ENCODE peak calls at places on chromosomes 13 and 19, in eight cellular contexts. F, O, G, H, E, C, P and I are unnamed samples.

GRCh38 chr13:102443234-102443633 is 41.4 kb upstream of the FGF14 start:
- DNase-seq in O (no peak), F (no peak), C (no peak), E (no peak), H (no peak), P (no peak), G (no peak), I (no peak)

GRCh38 chr19:30167976-30168635 is 204.1 kb upstream of the ZNF536 start:
- DNase-seq in G (no peak), C (no peak), E (no peak), O (no peak), H (no peak), P (no peak), F (no peak), I (no peak)

GRCh38 chr13:43058836-43059235 is 35.5 kb downstream of the DNAJC15 start:
- DNase-seq in O (no peak), G (no peak), H (no peak), F (no peak), P (no peak), E (no peak), C (no peak), I (no peak)

GRCh38 chr19:3778899-3779723 is 7.1 kb downstream of the MATK start:
- DNase-seq in E (no peak), G (no peak), C (no peak), F (no peak), H (no peak), P (no peak), O (no peak), I (no peak)

GRCh38 chr19:49430678-49431329 is 5.6 kb downstream of the GFY start:
- DNase-seq in H (no peak), F (no peak), O (no peak), P (no peak), G (no peak), C (no peak), E (no peak), I (no peak)

GRCh38 chr19:28208745-28209144 is 1004.2 kb downstream of the UQCRFS1 start:
- DNase-seq in H (no peak), C (no peak), O (no peak), F (no peak), P (no peak), G (no peak), E (no peak), I (no peak)

GRCh38 chr13:114241918-114242317 is 7.2 kb downstream of the CDC16 start:
- DNase-seq in E (no peak), H (no peak), C (no peak), F (no peak), O (no peak), G (no peak), P (no peak), I (no peak)

GRCh38 chr13:91185294-91185863 is 162.1 kb upstream of the MIR17HG start:
- DNase-seq in P (no peak), O (no peak), E (no peak), F (no peak), C (no peak), G (no peak), H (no peak), I (no peak)

GRCh38 chr13:109844396-109844795 is 58.0 kb upstream of the IRS2 start:
- DNase-seq in C (no peak), E (no peak), O (no peak), F (no peak), G (no peak), H (no peak), P (no peak), I (no peak)

GRCh38 chr13:110496281-110496680 is 65.2 kb downstream of the RAB20 start:
- DNase-seq in P (no peak), H (no peak), F (no peak), C (no peak), O (no peak), G (no peak), E (no peak), I (no peak)

GRCh38 chr13:103625194-103625593 is 559.0 kb upstream of the SLC10A2 start:
- DNase-seq in G (no peak), E (no peak), P (no peak), C (no peak), H (no peak), F (no peak), O (no peak), I (no peak)

GRCh38 chr19:40611900-40612698 is 10.9 kb downstream of the LTBP4 start:
- DNase-seq in G (no peak), E (no peak), F (no peak), H (peak; percentile 28), P (no peak), O (no peak), C (no peak), I (no peak)

GRCh38 chr19:10871711-10872550 is 578 bp downstream of the CARM1 start:
- DNase-seq in E (no peak), P (peak; percentile 61), G (no peak), F (peak; percentile 60), H (peak; percentile 55), C (peak; percentile 39), O (peak; percentile 66), I (no peak)

GRCh38 chr13:83716121-83716520 is 166.2 kb downstream of the SLITRK1 start:
- DNase-seq in P (no peak), E (no peak), G (no peak), C (no peak), F (no peak), H (no peak), O (no peak), I (no peak)

GRCh38 chr13:51070005-51070649 is 40.9 kb downstream of the C13orf42 start:
- DNase-seq in G (peak; percentile 72), P (peak; percentile 82), H (peak; percentile 77), O (peak; percentile 87), E (peak; percentile 86), F (peak; percentile 78), C (peak; percentile 74), I (no peak)

GRCh38 chr19:49335071-49335783 is at the start of gene CD37:
- DNase-seq in O (no peak), F (peak; percentile 31), H (no peak), C (no peak), G (no peak), E (no peak), P (no peak), I (no peak)

GRCh38 chr19:3359850-3360493 is 6.4 kb upstream of the NFIC start:
- DNase-seq in H (no peak), C (no peak), O (no peak), P (no peak), F (no peak), E (no peak), G (no peak), I (no peak)

GRCh38 chr13:54241719-54242118 is 1213.1 kb downstream of the OLFM4 start:
- DNase-seq in C (no peak), G (no peak), F (no peak), P (no peak), H (no peak), O (no peak), E (peak; percentile 7), I (no peak)

GRCh38 chr19:44683434-44684210 is 12.3 kb downstream of the CEACAM19 start:
- DNase-seq in H (no peak), O (no peak), E (no peak), P (no peak), G (no peak), C (no peak), F (no peak), I (no peak)

GRCh38 chr19:44686896-44687295 is 12.1 kb upstream of the CEACAM16 start:
- DNase-seq in G (no peak), F (no peak), E (no peak), C (no peak), P (no peak), O (no peak), H (no peak), I (no peak)

GRCh38 chr19:44685877-44686276 is 13.1 kb upstream of the CEACAM16 start:
- DNase-seq in H (no peak), O (no peak), E (no peak), P (no peak), F (no peak), C (no peak), G (no peak), I (no peak)

GRCh38 chr19:44682807-44683206 is 11.5 kb downstream of the CEACAM19 start:
- DNase-seq in C (no peak), F (no peak), H (no peak), G (no peak), O (no peak), E (no peak), P (no peak), I (no peak)

DNA sequence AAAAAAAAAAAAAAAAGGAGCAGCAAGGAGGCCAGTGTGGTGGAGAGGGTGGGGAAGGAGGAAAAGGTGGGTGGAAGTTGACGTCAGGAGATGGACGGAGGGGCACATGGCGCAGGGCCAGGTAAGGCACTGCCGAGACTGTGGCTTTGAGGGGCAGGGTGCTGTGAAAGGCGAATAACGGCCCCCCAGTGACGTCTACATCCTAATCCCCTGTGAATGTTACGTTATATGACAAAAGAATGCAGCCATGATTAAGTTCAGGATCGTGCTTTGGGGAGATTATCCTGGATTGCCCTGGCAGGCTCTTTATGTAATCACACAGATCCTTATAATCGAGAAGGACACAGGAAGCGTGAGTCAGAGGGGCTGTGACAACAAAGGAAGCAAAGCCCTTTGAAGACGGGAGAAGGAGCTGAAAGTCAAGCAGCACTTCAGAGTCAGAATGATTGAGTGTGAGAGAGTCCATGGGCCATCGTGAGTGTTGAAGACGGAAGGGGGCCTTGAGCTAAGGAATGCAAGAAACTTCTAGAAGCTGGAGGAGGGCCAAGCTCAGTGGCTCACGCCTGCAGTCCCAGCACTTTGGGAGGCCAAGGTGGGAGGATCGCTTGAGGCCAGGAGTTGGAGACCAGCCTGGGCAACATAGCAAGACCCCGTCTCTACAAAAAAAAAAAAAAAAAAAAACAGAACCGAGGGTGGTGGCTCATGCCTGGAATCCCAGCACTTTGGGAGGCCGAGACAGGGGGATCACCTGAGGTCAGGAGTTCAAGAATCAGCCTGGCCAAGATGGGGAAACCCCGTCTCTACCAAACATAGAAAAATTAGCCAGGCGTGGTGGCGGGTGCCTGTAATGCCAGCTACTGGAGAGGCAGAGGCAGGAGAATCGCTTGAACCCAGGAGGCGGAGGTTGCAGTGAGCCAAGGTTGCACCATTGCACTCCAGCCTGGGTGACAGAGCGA is 13.8 kb upstream of the CEACAM16 start:
- DNase-seq in G (no peak), P (peak; percentile 40), F (no peak), H (no peak), E (no peak), O (no peak), C (peak; percentile 78), I (no peak)
- H3K27ac ChIP-seq in G (peak overlapping the region; percentile 48), P (peak overlapping the region; percentile 58), F (peak overlapping the region; percentile 50), H (peak overlapping the region; percentile 53), E (no peak overlapping the region), O (peak overlapping the region; percentile 17), C (no peak overlapping the region), I (peak overlapping the region; percentile 70)

GRCh38 chr13:29583073-29583785 is 12.3 kb downstream of the SLC7A1 start:
- DNase-seq in H (no peak), E (no peak), C (no peak), F (peak; percentile 67), G (no peak), O (no peak), P (no peak), I (no peak)
- H3K27ac ChIP-seq in H (no peak overlapping the region), E (no peak overlapping the region), C (no peak overlapping the region), F (peak overlapping the region; percentile 57), G (no peak overlapping the region), O (no peak overlapping the region), P (no peak overlapping the region), I (peak overlapping the region; percentile 31)

GRCh38 chr13:98172570-98173405 is 4.3 kb downstream of the RNF113B start:
- DNase-seq in O (no peak), C (no peak), P (no peak), F (no peak), H (no peak), E (no peak), G (no peak), I (no peak)
- H3K27ac ChIP-seq in O (peak overlapping the region; percentile 77), C (no peak overlapping the region), P (no peak overlapping the region), F (peak overlapping the region; percentile 47), H (peak overlapping the region; percentile 76), E (peak overlapping the region; percentile 82), G (peak overlapping the region; percentile 85), I (peak overlapping the region; percentile 15)

GRCh38 chr13:40520916-40521315 is 145.5 kb downstream of the FOXO1 start:
- DNase-seq in H (no peak), C (no peak), F (no peak), P (no peak), O (no peak), E (no peak), G (no peak), I (no peak)
- H3K27ac ChIP-seq in H (no peak overlapping the region), C (no peak overlapping the region), F (no peak overlapping the region), P (no peak overlapping the region), O (no peak overlapping the region), E (no peak overlapping the region), G (no peak overlapping the region), I (no peak overlapping the region)